ENCODE peak calls at places on chromosomes 1 and 21, in six cellular contexts. J is psoas muscle, E is heart left ventricle, C is cardiac muscle cell, T is neural progenitor cell, O is fibroblast of lung. N is an unnamed sample.
A peak's percentile ranks its signal among the peaks of the same experiment; 100 is the strongest.

GRCh38 chr1:32272557-32273388 is 19.1 kb upstream of the HDAC1 start:
- DNase-seq in J (no peak), E (no peak), C (no peak), T (no peak), O (no peak), N (no peak)

GRCh38 chr1:214296860-214297699 is 16.1 kb downstream of the SMYD2 start:
- DNase-seq in J (no peak), E (no peak), C (peak; percentile 22), T (no peak), O (peak; percentile 73), N (no peak)

GRCh38 chr1:213244664-213245091 is 193.6 kb downstream of the RPS6KC1 start:
- DNase-seq in J (no peak), E (no peak), C (peak; percentile 67), T (peak; percentile 68), O (peak; percentile 76), N (no peak)

GRCh38 chr1:21340230-21340564 is 49.9 kb upstream of the ECE1 start:
- DNase-seq in J (peak; percentile 36), E (no peak), C (no peak), T (no peak), O (no peak), N (no peak)

GRCh38 chr1:4652631-4653327 is 1.6 kb upstream of the AJAP1 start:
- DNase-seq in J (peak; percentile 49), E (peak; percentile 33), C (peak; percentile 64), T (peak; percentile 80), O (no peak), N (no peak)

GRCh38 chr1:17603091-17603841 is 63.8 kb downstream of the ARHGEF10L start:
- DNase-seq in J (no peak), E (no peak), C (no peak), T (no peak), O (no peak), N (no peak)

GRCh38 chr1:19203440-19203839 is 6.6 kb downstream of the UBR4 start:
- DNase-seq in J (no peak), E (no peak), C (no peak), T (no peak), O (peak; percentile 64), N (no peak)

GRCh38 chr21:15706686-15707085 is 23.1 kb upstream of the USP25 start:
- DNase-seq in J (no peak), E (no peak), C (no peak), T (no peak), O (peak; percentile 92), N (no peak)

DNA sequence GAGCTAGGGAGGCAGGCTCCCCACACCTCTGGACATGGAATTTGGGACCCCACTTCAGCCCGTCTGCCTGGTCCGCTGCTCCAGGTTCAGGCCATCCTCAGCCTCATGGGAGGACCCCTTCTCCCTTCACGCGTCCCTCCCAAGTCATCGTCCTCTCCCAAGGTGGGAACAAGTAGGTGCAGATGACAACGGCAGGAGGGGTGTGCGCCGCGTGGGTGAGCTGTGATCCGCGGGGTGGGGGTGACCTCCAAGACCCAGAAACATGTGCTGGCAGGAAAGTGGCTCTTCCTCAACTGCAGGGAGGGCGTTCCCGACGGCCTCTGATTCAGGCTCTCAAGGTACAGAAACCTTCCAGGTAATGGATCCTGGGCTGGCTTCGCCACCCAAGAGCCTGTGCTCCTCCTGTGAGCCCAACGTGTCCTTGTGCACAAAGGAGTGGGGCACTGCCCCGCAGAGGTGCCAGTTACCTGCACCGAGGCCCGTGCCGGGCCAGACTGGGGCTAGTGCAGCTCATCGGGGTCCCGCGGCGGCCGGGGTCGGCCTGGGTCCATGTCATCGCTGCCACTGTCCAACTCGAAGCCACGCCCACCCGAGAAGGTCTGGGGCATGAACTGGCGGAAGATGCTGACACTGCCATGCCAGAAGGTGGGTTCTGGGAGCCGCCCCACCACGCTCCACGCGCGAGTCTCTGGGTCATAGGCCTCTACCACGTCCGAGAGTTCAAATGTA is 9.6 kb downstream of the KLHL21 start:
- DNase-seq in J (no peak), E (no peak), C (no peak), T (no peak), O (no peak), N (no peak)
- H3K4me1 ChIP-seq in J (peaks cover 83% of the 10 kb centered on the region), E (peaks cover 51% of the 10 kb centered on the region), C (peaks cover 17% of the 10 kb centered on the region), T (no peaks in the 10 kb centered on the region), O (no peaks in the 10 kb centered on the region), N (no peaks in the 10 kb centered on the region)

GRCh38 chr21:45327458-45328197 is 39.9 kb upstream of the POFUT2 start:
- DNase-seq in J (no peak), E (no peak), C (no peak), T (no peak), O (no peak), N (no peak)
- H3K4me1 ChIP-seq in J (no peaks in the 10 kb centered on the region), E (no peaks in the 10 kb centered on the region), C (peaks cover 24% of the 10 kb centered on the region), T (peaks cover 29% of the 10 kb centered on the region), O (peaks cover 20% of the 10 kb centered on the region), N (peaks cover 23% of the 10 kb centered on the region)

DNA sequence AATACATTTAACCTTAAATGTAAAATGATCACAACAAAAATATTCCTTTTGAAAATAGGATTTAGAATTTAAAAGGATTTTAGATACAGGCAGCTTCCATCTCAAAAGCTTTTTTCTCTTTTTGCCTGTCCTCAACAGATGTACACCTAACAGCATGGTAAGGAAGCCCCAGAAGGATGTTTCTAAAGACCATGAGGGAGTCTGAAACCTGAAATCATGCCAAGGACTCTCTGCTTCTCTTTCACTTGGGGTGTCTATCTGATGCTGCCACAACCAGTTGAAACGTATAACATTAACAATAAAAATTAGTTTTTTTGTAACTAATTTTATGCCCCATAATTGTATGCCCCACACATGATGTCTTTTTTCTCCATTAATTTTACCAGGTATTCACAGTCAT is 5.4 kb upstream of the ZNF281 start:
- DNase-seq in J (no peak), E (no peak), C (no peak), T (no peak), O (no peak), N (no peak)
- H3K4me1 ChIP-seq in J (peaks cover 16% of the 10 kb centered on the region), E (no peaks in the 10 kb centered on the region), C (peaks cover 18% of the 10 kb centered on the region), T (peaks cover 14% of the 10 kb centered on the region), O (peaks cover 7% of the 10 kb centered on the region), N (peaks cover 15% of the 10 kb centered on the region)

GRCh38 chr1:2472109-2472508 is 4.0 kb upstream of the PLCH2 start:
- DNase-seq in J (no peak), E (no peak), C (no peak), T (no peak), O (no peak), N (no peak)
- H3K4me1 ChIP-seq in J (peaks cover 6% of the 10 kb centered on the region), E (peaks cover 3% of the 10 kb centered on the region), C (peaks cover 18% of the 10 kb centered on the region), T (peaks cover 46% of the 10 kb centered on the region), O (no peaks in the 10 kb centered on the region), N (peaks cover 10% of the 10 kb centered on the region)

DNA sequence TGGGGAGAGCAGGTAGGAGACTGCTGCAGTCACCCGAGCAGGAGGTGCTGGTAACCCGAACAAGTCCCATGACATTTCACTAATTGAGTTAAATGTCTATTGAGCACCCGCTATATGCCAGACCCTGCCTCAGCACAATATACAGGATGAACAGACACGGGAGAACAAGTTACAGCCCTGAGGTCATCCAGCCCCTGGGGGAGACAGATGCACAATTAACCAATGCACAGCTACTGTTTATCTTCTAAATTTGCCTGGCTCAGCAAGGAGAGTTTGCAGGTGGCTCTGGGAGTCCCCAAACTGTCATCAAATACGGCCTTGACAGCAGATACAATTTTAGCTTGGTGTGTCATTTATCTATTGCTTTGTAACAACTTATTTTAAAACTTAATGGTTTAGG is 18.1 kb downstream of the CITED4 start:
- DNase-seq in J (no peak), E (no peak), C (no peak), T (no peak), O (no peak), N (no peak)
- H3K4me1 ChIP-seq in J (no peaks in the 10 kb centered on the region), E (no peaks in the 10 kb centered on the region), C (peaks cover under 1% of the 10 kb centered on the region), T (peaks cover 12% of the 10 kb centered on the region), O (no peaks in the 10 kb centered on the region), N (no peaks in the 10 kb centered on the region)

GRCh38 chr1:12151465-12151864 is 15.3 kb upstream of the TNFRSF1B start:
- DNase-seq in J (no peak), E (no peak), C (no peak), T (no peak), O (no peak), N (no peak)
- H3K4me1 ChIP-seq in J (no peaks in the 10 kb centered on the region), E (peaks cover 12% of the 10 kb centered on the region), C (no peaks in the 10 kb centered on the region), T (peaks cover 8% of the 10 kb centered on the region), O (peaks cover 21% of the 10 kb centered on the region), N (peaks cover 32% of the 10 kb centered on the region)

DNA sequence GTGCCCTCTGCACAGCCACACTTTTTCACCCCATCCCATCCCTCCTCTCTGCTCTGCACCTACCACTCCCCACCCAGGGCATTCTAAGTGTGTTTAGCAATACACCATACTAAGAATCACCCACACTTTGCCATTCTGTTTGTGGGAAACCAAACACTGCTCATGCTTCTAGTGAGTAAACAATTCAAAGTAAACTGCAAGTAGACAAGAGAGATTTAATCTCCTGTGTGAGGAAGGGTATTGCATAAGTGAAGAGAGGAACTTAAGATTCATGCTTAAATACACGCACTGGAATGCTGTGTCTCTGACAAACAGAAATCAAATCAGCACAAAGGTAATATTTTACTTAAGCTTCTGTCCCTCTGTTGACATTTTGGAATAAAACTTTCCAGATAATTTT is 4.8 kb upstream of the EDARADD start:
- DNase-seq in J (no peak), E (no peak), C (no peak), T (no peak), O (no peak), N (no peak)
- H3K4me1 ChIP-seq in J (no peaks in the 10 kb centered on the region), E (no peaks in the 10 kb centered on the region), C (no peaks in the 10 kb centered on the region), T (no peaks in the 10 kb centered on the region), O (no peaks in the 10 kb centered on the region), N (no peaks in the 10 kb centered on the region)

DNA sequence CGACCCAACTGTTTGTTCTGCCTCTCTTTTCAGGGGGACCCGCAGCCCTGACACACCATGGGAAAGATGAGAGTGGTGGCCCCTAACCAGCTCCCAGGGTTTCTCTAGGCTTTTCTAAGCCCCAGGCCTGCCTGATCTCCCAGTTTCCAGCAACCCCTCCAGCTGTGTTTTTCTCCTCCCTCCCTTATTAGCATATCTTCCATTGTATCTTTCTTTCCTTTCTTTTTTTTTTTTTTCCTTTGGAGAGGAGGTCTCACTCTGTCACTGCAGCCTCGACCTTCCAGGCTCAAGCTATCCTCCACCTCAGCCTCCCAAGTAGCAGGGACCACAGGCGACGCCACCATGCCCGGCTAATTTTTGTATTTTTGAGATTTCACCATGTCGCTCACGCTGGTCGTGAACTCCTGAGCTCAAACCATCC is 1.8 kb upstream of the CERS2 start:
- DNase-seq in J (no peak), E (no peak), C (no peak), T (no peak), O (no peak), N (no peak)
- H3K4me1 ChIP-seq in J (peaks cover 29% of the 10 kb centered on the region), E (peaks cover 21% of the 10 kb centered on the region), C (peaks cover 33% of the 10 kb centered on the region), T (peaks cover 43% of the 10 kb centered on the region), O (peaks cover 27% of the 10 kb centered on the region), N (peaks cover 58% of the 10 kb centered on the region)

DNA sequence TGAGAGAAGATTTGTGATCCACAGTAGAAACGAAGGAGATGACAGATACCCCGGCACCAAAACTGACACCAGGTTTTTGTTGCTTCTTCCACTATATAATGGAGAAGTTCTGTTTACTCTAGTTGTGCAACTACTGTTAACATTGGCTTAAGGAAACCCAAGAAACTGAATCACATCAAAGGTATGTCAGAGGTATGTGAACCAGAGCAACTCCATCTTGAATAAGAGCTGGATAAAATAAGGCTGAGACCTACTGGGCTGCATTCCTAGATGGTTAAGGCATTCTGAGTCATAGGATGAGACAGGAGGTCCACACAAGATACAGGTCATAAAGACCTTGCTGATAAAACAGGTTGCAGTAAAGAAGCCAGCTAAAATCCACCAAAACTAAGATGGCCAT is 173.7 kb upstream of the CAMK1G start:
- DNase-seq in J (no peak), E (no peak), C (no peak), T (no peak), O (peak; percentile 37), N (no peak)
- H3K4me1 ChIP-seq in J (no peaks in the 10 kb centered on the region), E (peaks cover 4% of the 10 kb centered on the region), C (peaks cover 14% of the 10 kb centered on the region), T (peaks cover 24% of the 10 kb centered on the region), O (peaks cover 8% of the 10 kb centered on the region), N (no peaks in the 10 kb centered on the region)

N was measured in right atrium auricular region.